ENCODE peak calls at places on chromosomes 4 and X, in nine cellular contexts. One of them, this sample, is unnamed.

GRCh38 chr4:185782523-185782922 is 29.5 kb downstream of the SORBS2 start:
- DNase-seq in body of pancreas: no peak
- DNase-seq in lung: no peak
- DNase-seq in endothelial cell of umbilical vein: peak; percentile 58
- DNase-seq in right lobe of liver: no peak
- DNase-seq in mucosa of descending colon: no peak
- DNase-seq in colonic mucosa: no peak
- DNase-seq in IMR-90: peak; percentile 65
- DNase-seq in transverse colon: no peak
- DNase-seq in this sample: no peak

GRCh38 chrX:100864967-100865366 is 9.2 kb downstream of the NOX1 start:
- DNase-seq in colonic mucosa: no peak
- DNase-seq in lung: no peak
- DNase-seq in body of pancreas: no peak
- DNase-seq in right lobe of liver: no peak
- DNase-seq in mucosa of descending colon: no peak
- DNase-seq in transverse colon: no peak
- DNase-seq in IMR-90: peak; percentile 57
- DNase-seq in endothelial cell of umbilical vein: peak; percentile 69
- DNase-seq in this sample: no peak

GRCh38 chr4:15765306-15765705 is 12.8 kb upstream of the CD38 start:
- DNase-seq in IMR-90: no peak
- DNase-seq in transverse colon: no peak
- DNase-seq in right lobe of liver: no peak
- DNase-seq in colonic mucosa: no peak
- DNase-seq in body of pancreas: no peak
- DNase-seq in endothelial cell of umbilical vein: no peak
- DNase-seq in lung: no peak
- DNase-seq in mucosa of descending colon: no peak
- DNase-seq in this sample: no peak

GRCh38 chr4:136863756-136864155 is 668.5 kb downstream of the PCDH18 start:
- DNase-seq in endothelial cell of umbilical vein: peak; percentile 59
- DNase-seq in right lobe of liver: no peak
- DNase-seq in lung: no peak
- DNase-seq in mucosa of descending colon: no peak
- DNase-seq in IMR-90: peak; percentile 3
- DNase-seq in colonic mucosa: no peak
- DNase-seq in body of pancreas: no peak
- DNase-seq in transverse colon: no peak
- DNase-seq in this sample: no peak

GRCh38 chr4:143768007-143768591 is 67.6 kb upstream of the FREM3 start:
- DNase-seq in body of pancreas: no peak
- DNase-seq in endothelial cell of umbilical vein: peak; percentile 87
- DNase-seq in transverse colon: no peak
- DNase-seq in right lobe of liver: no peak
- DNase-seq in colonic mucosa: no peak
- DNase-seq in lung: no peak
- DNase-seq in IMR-90: no peak
- DNase-seq in mucosa of descending colon: no peak
- DNase-seq in this sample: no peak

GRCh38 chr4:93646225-93646930 is 182.2 kb upstream of the ATOH1 start:
- DNase-seq in IMR-90: peak; percentile 19
- DNase-seq in mucosa of descending colon: no peak
- DNase-seq in colonic mucosa: no peak
- DNase-seq in lung: no peak
- DNase-seq in right lobe of liver: no peak
- DNase-seq in endothelial cell of umbilical vein: no peak
- DNase-seq in transverse colon: no peak
- DNase-seq in body of pancreas: no peak
- DNase-seq in this sample: no peak

GRCh38 chr4:70703695-70704332 is 15.5 kb downstream of the UTP3 start:
- DNase-seq in transverse colon: peak; percentile 18
- DNase-seq in IMR-90: peak; percentile 83
- DNase-seq in endothelial cell of umbilical vein: peak; percentile 67
- DNase-seq in right lobe of liver: no peak
- DNase-seq in lung: no peak
- DNase-seq in mucosa of descending colon: no peak
- DNase-seq in body of pancreas: peak; percentile 33
- DNase-seq in colonic mucosa: peak; percentile 38
- DNase-seq in this sample: peak; percentile 59

GRCh38 chrX:1244164-1245076 is 24.2 kb upstream of the CSF2RA start:
- DNase-seq in lung: no peak
- DNase-seq in body of pancreas: no peak
- DNase-seq in mucosa of descending colon: no peak
- DNase-seq in right lobe of liver: no peak
- DNase-seq in IMR-90: no peak
- DNase-seq in transverse colon: no peak
- DNase-seq in endothelial cell of umbilical vein: no peak
- DNase-seq in colonic mucosa: no peak
- DNase-seq in this sample: no peak

GRCh38 chrX:148755111-148755510 is 254.7 kb downstream of the AFF2 start:
- DNase-seq in transverse colon: no peak
- DNase-seq in body of pancreas: no peak
- DNase-seq in right lobe of liver: no peak
- DNase-seq in IMR-90: no peak
- DNase-seq in endothelial cell of umbilical vein: no peak
- DNase-seq in lung: no peak
- DNase-seq in colonic mucosa: no peak
- DNase-seq in mucosa of descending colon: no peak
- DNase-seq in this sample: no peak

GRCh38 chrX:15441464-15441863 is 51.7 kb downstream of the PIR start:
- DNase-seq in mucosa of descending colon: no peak
- DNase-seq in lung: no peak
- DNase-seq in endothelial cell of umbilical vein: no peak
- DNase-seq in transverse colon: no peak
- DNase-seq in colonic mucosa: no peak
- DNase-seq in IMR-90: no peak
- DNase-seq in right lobe of liver: no peak
- DNase-seq in body of pancreas: no peak
- DNase-seq in this sample: no peak

GRCh38 chrX:56783996-56784620 is 55.1 kb downstream of the NBDY start:
- DNase-seq in right lobe of liver: no peak
- DNase-seq in transverse colon: no peak
- DNase-seq in colonic mucosa: no peak
- DNase-seq in lung: no peak
- DNase-seq in IMR-90: no peak
- DNase-seq in body of pancreas: no peak
- DNase-seq in mucosa of descending colon: no peak
- DNase-seq in endothelial cell of umbilical vein: no peak
- DNase-seq in this sample: peak; percentile 21

GRCh38 chr4:160026720-160027119 is 923.8 kb downstream of the RAPGEF2 start:
- DNase-seq in colonic mucosa: no peak
- DNase-seq in right lobe of liver: no peak
- DNase-seq in mucosa of descending colon: no peak
- DNase-seq in endothelial cell of umbilical vein: no peak
- DNase-seq in IMR-90: no peak
- DNase-seq in transverse colon: no peak
- DNase-seq in body of pancreas: no peak
- DNase-seq in lung: no peak
- DNase-seq in this sample: no peak

GRCh38 chr4:18022572-18023039 is 1.1 kb upstream of the LCORL start:
- DNase-seq in mucosa of descending colon: no peak
- DNase-seq in IMR-90: peak; percentile 5
- DNase-seq in transverse colon: no peak
- DNase-seq in endothelial cell of umbilical vein: no peak
- DNase-seq in right lobe of liver: no peak
- DNase-seq in colonic mucosa: no peak
- DNase-seq in lung: no peak
- DNase-seq in body of pancreas: no peak
- DNase-seq in this sample: no peak

DNA sequence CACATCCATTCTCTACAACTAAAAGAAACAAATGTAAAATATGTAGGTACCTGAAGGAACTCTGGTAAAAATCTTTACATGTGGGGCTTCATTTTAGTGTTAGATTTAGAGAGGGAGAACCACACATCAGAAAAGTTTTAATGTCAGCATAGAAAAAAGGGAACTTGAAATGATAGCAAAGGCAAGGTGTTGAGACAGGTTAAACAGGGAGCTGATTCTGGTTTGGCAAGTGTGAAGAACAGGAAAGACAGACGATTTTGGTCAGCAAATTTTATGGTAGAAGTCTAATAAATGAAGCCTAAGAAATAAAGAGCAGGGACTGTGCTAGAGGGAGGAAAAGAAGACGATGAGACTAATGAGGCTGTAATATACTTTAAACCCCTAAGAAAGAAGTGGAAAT is 67.6 kb upstream of the COX18 start:
- DNase-seq in endothelial cell of umbilical vein: no peak
- DNase-seq in colonic mucosa: no peak
- DNase-seq in lung: no peak
- DNase-seq in body of pancreas: no peak
- DNase-seq in mucosa of descending colon: no peak
- DNase-seq in transverse colon: no peak
- DNase-seq in IMR-90: no peak
- DNase-seq in right lobe of liver: no peak
- DNase-seq in this sample: no peak
- H3K36me3 ChIP-seq in endothelial cell of umbilical vein: peaks cover 39% of the 10 kb centered on the region
- H3K36me3 ChIP-seq in colonic mucosa: peaks cover 9% of the 10 kb centered on the region
- H3K36me3 ChIP-seq in lung: peaks cover 20% of the 10 kb centered on the region
- H3K36me3 ChIP-seq in body of pancreas: no peaks in the 10 kb centered on the region
- H3K36me3 ChIP-seq in mucosa of descending colon: no peaks in the 10 kb centered on the region
- H3K36me3 ChIP-seq in transverse colon: no peaks in the 10 kb centered on the region
- H3K36me3 ChIP-seq in IMR-90: peaks cover 22% of the 10 kb centered on the region
- H3K36me3 ChIP-seq in right lobe of liver: no peaks in the 10 kb centered on the region
- H3K36me3 ChIP-seq in this sample: peaks cover 17% of the 10 kb centered on the region

GRCh38 chr4:5712931-5713330 is 1.9 kb downstream of the EVC start:
- DNase-seq in IMR-90: no peak
- DNase-seq in endothelial cell of umbilical vein: no peak
- DNase-seq in transverse colon: no peak
- DNase-seq in lung: no peak
- DNase-seq in mucosa of descending colon: no peak
- DNase-seq in body of pancreas: no peak
- DNase-seq in right lobe of liver: no peak
- DNase-seq in colonic mucosa: no peak
- DNase-seq in this sample: no peak

GRCh38 chr4:5710065-5710961 is 688 bp upstream of the EVC start:
- DNase-seq in IMR-90: peak; percentile 18
- DNase-seq in colonic mucosa: no peak
- DNase-seq in mucosa of descending colon: no peak
- DNase-seq in transverse colon: no peak
- DNase-seq in body of pancreas: no peak
- DNase-seq in lung: no peak
- DNase-seq in right lobe of liver: no peak
- DNase-seq in endothelial cell of umbilical vein: peak; percentile 44
- DNase-seq in this sample: no peak

GRCh38 chr4:5712517-5712916 is 1.5 kb downstream of the EVC start:
- DNase-seq in lung: no peak
- DNase-seq in transverse colon: no peak
- DNase-seq in endothelial cell of umbilical vein: no peak
- DNase-seq in mucosa of descending colon: no peak
- DNase-seq in right lobe of liver: no peak
- DNase-seq in IMR-90: peak; percentile 81
- DNase-seq in colonic mucosa: no peak
- DNase-seq in body of pancreas: no peak
- DNase-seq in this sample: no peak

GRCh38 chr4:5710962-5711478 is at the start of gene EVC:
- DNase-seq in right lobe of liver: peak; percentile 73
- DNase-seq in lung: peak; percentile 83
- DNase-seq in IMR-90: peak; percentile 74
- DNase-seq in endothelial cell of umbilical vein: peak; percentile 67
- DNase-seq in colonic mucosa: peak; percentile 68
- DNase-seq in body of pancreas: peak; percentile 80
- DNase-seq in mucosa of descending colon: peak; percentile 72
- DNase-seq in transverse colon: peak; percentile 63
- DNase-seq in this sample: peak; percentile 87

GRCh38 chr4:5711479-5712184 is 631 bp downstream of the EVC start:
- DNase-seq in transverse colon: no peak
- DNase-seq in IMR-90: peak; percentile 51
- DNase-seq in body of pancreas: peak; percentile 44
- DNase-seq in right lobe of liver: no peak
- DNase-seq in mucosa of descending colon: no peak
- DNase-seq in lung: no peak
- DNase-seq in endothelial cell of umbilical vein: peak; percentile 43
- DNase-seq in colonic mucosa: no peak
- DNase-seq in this sample: peak; percentile 34
- TF ChIP-seq CTCF in transverse colon: no peak
- TF ChIP-seq CTCF in IMR-90: no peak
- TF ChIP-seq CTCF in body of pancreas: no peak
- TF ChIP-seq CTCF in right lobe of liver: no peak
- TF ChIP-seq CTCF in mucosa of descending colon: no peak
- TF ChIP-seq CTCF in lung: no peak
- TF ChIP-seq CTCF in endothelial cell of umbilical vein: no peak
- TF ChIP-seq CTCF in colonic mucosa: no peak
- TF ChIP-seq CTCF in this sample: no peak

GRCh38 chr4:105436414-105436813 is 37.4 kb downstream of the PPA2 start:
- DNase-seq in right lobe of liver: no peak
- DNase-seq in transverse colon: no peak
- DNase-seq in mucosa of descending colon: no peak
- DNase-seq in lung: no peak
- DNase-seq in body of pancreas: no peak
- DNase-seq in IMR-90: no peak
- DNase-seq in endothelial cell of umbilical vein: no peak
- DNase-seq in colonic mucosa: no peak
- DNase-seq in this sample: no peak

GRCh38 chr4:105434940-105435339 is 38.9 kb downstream of the PPA2 start:
- DNase-seq in right lobe of liver: no peak
- DNase-seq in endothelial cell of umbilical vein: no peak
- DNase-seq in body of pancreas: no peak
- DNase-seq in lung: no peak
- DNase-seq in transverse colon: no peak
- DNase-seq in mucosa of descending colon: no peak
- DNase-seq in colonic mucosa: no peak
- DNase-seq in IMR-90: no peak
- DNase-seq in this sample: no peak

GRCh38 chr4:105433421-105433820 is 40.4 kb downstream of the PPA2 start:
- DNase-seq in body of pancreas: no peak
- DNase-seq in mucosa of descending colon: no peak
- DNase-seq in endothelial cell of umbilical vein: no peak
- DNase-seq in colonic mucosa: no peak
- DNase-seq in lung: no peak
- DNase-seq in right lobe of liver: no peak
- DNase-seq in transverse colon: no peak
- DNase-seq in IMR-90: no peak
- DNase-seq in this sample: no peak

GRCh38 chr4:105432438-105432837 is 41.4 kb downstream of the PPA2 start:
- DNase-seq in body of pancreas: no peak
- DNase-seq in mucosa of descending colon: no peak
- DNase-seq in transverse colon: no peak
- DNase-seq in colonic mucosa: no peak
- DNase-seq in lung: no peak
- DNase-seq in endothelial cell of umbilical vein: no peak
- DNase-seq in right lobe of liver: no peak
- DNase-seq in IMR-90: no peak
- DNase-seq in this sample: no peak
- H3K36me3 ChIP-seq in body of pancreas: no peaks in the 10 kb centered on the region
- H3K36me3 ChIP-seq in mucosa of descending colon: no peaks in the 10 kb centered on the region
- H3K36me3 ChIP-seq in transverse colon: no peaks in the 10 kb centered on the region
- H3K36me3 ChIP-seq in colonic mucosa: no peaks in the 10 kb centered on the region
- H3K36me3 ChIP-seq in lung: peaks cover 9% of the 10 kb centered on the region
- H3K36me3 ChIP-seq in endothelial cell of umbilical vein: no peaks in the 10 kb centered on the region
- H3K36me3 ChIP-seq in right lobe of liver: no peaks in the 10 kb centered on the region
- H3K36me3 ChIP-seq in IMR-90: peaks cover 4% of the 10 kb centered on the region
- H3K36me3 ChIP-seq in this sample: peaks cover 6% of the 10 kb centered on the region

DNA sequence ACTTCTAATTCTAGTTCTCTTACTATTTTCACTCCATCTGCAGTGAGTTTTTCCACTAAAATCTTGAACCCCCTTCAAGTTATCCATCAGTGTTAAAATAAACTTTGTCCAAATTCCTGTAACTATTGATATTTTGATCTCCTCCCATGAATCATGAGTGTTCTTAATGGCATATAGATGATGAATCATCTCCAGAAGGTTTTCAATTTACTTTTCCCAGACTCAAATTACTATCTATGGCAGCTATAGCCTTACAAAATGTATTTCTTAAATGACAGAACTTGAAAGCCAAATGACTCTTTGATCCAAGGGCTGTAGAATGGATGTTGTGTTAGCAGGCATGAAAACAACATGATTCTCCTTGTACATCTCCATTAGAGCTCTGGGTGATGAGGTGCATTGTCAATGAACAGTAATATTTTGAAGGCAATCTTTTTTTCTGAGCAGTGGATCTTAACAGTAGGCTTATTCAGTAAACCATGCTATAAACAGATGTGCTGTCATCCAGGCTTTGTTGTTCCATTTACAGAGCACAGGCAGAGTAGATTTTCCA is 16.1 kb upstream of the IQCM start:
- DNase-seq in mucosa of descending colon: no peak
- DNase-seq in right lobe of liver: no peak
- DNase-seq in colonic mucosa: no peak
- DNase-seq in transverse colon: no peak
- DNase-seq in body of pancreas: no peak
- DNase-seq in lung: no peak
- DNase-seq in IMR-90: no peak
- DNase-seq in endothelial cell of umbilical vein: no peak
- DNase-seq in this sample: no peak
- TF ChIP-seq CTCF in mucosa of descending colon: no peak
- TF ChIP-seq CTCF in right lobe of liver: no peak
- TF ChIP-seq CTCF in colonic mucosa: no peak
- TF ChIP-seq CTCF in transverse colon: no peak
- TF ChIP-seq CTCF in body of pancreas: no peak
- TF ChIP-seq CTCF in lung: no peak
- TF ChIP-seq CTCF in IMR-90: no peak
- TF ChIP-seq CTCF in endothelial cell of umbilical vein: no peak
- TF ChIP-seq CTCF in this sample: no peak